ENCODE peak calls at places on chromosome 15, in nine cellular contexts. One of them, this sample, is unnamed.

GRCh38 chr15:82750831-82751181 is 41.1 kb upstream of the AP3B2 start:
- DNase-seq in Calu3: peak; percentile 20
- DNase-seq in T-helper 1 cell: no peak
- DNase-seq in WTC11: no peak
- DNase-seq in HEK293T: peak; percentile 20
- DNase-seq in EL: no peak
- DNase-seq in NCI-H460: no peak
- DNase-seq in left ventricle myocardium superior: no peak
- DNase-seq in NCI-H510A treated with DMSO at 0.1 percent for 48 hours: no peak
- DNase-seq in this sample: no peak

GRCh38 chr15:45199136-45199810 is 11.5 kb upstream of the SHF start:
- DNase-seq in Calu3: no peak
- DNase-seq in T-helper 1 cell: no peak
- DNase-seq in WTC11: peak; percentile 29
- DNase-seq in HEK293T: no peak
- DNase-seq in EL: peak; percentile 29
- DNase-seq in NCI-H460: peak; percentile 15
- DNase-seq in left ventricle myocardium superior: no peak
- DNase-seq in NCI-H510A treated with DMSO at 0.1 percent for 48 hours: peak; percentile 69
- DNase-seq in this sample: no peak

GRCh38 chr15:48283361-48284157 is 47.7 kb upstream of the DUT start:
- DNase-seq in Calu3: no peak
- DNase-seq in T-helper 1 cell: no peak
- DNase-seq in WTC11: no peak
- DNase-seq in HEK293T: no peak
- DNase-seq in EL: no peak
- DNase-seq in NCI-H460: no peak
- DNase-seq in left ventricle myocardium superior: no peak
- DNase-seq in NCI-H510A treated with DMSO at 0.1 percent for 48 hours: no peak
- DNase-seq in this sample: no peak

GRCh38 chr15:96107922-96108321 is 222.6 kb upstream of the NR2F2 start:
- DNase-seq in Calu3: no peak
- DNase-seq in T-helper 1 cell: no peak
- DNase-seq in WTC11: no peak
- DNase-seq in HEK293T: no peak
- DNase-seq in EL: peak; percentile 58
- DNase-seq in NCI-H460: no peak
- DNase-seq in left ventricle myocardium superior: no peak
- DNase-seq in NCI-H510A treated with DMSO at 0.1 percent for 48 hours: no peak
- DNase-seq in this sample: no peak

GRCh38 chr15:40793216-40793989 is 13.5 kb upstream of the ZFYVE19 start:
- DNase-seq in Calu3: peak; percentile 66
- DNase-seq in T-helper 1 cell: no peak
- DNase-seq in WTC11: no peak
- DNase-seq in HEK293T: no peak
- DNase-seq in EL: peak; percentile 93
- DNase-seq in NCI-H460: peak; percentile 82
- DNase-seq in left ventricle myocardium superior: no peak
- DNase-seq in NCI-H510A treated with DMSO at 0.1 percent for 48 hours: peak; percentile 36
- DNase-seq in this sample: no peak

GRCh38 chr15:70234256-70234965 is 136.7 kb upstream of the TLE3 start:
- DNase-seq in Calu3: no peak
- DNase-seq in T-helper 1 cell: no peak
- DNase-seq in WTC11: no peak
- DNase-seq in HEK293T: no peak
- DNase-seq in EL: peak; percentile 90
- DNase-seq in NCI-H460: no peak
- DNase-seq in left ventricle myocardium superior: no peak
- DNase-seq in NCI-H510A treated with DMSO at 0.1 percent for 48 hours: no peak
- DNase-seq in this sample: no peak

GRCh38 chr15:49830411-49830810 is 209.6 kb downstream of the DTWD1 start:
- DNase-seq in Calu3: no peak
- DNase-seq in T-helper 1 cell: no peak
- DNase-seq in WTC11: no peak
- DNase-seq in HEK293T: no peak
- DNase-seq in EL: peak; percentile 19
- DNase-seq in NCI-H460: peak; percentile 52
- DNase-seq in left ventricle myocardium superior: no peak
- DNase-seq in NCI-H510A treated with DMSO at 0.1 percent for 48 hours: no peak
- DNase-seq in this sample: no peak

GRCh38 chr15:74242296-74242929 is 6.3 kb downstream of the CCDC33 start:
- DNase-seq in Calu3: peak; percentile 74
- DNase-seq in T-helper 1 cell: no peak
- DNase-seq in WTC11: no peak
- DNase-seq in HEK293T: no peak
- DNase-seq in EL: peak; percentile 58
- DNase-seq in NCI-H460: no peak
- DNase-seq in left ventricle myocardium superior: no peak
- DNase-seq in NCI-H510A treated with DMSO at 0.1 percent for 48 hours: no peak
- DNase-seq in this sample: no peak

GRCh38 chr15:35605790-35606189 is 59.8 kb upstream of the DPH6 start:
- DNase-seq in Calu3: no peak
- DNase-seq in T-helper 1 cell: no peak
- DNase-seq in WTC11: no peak
- DNase-seq in HEK293T: no peak
- DNase-seq in EL: no peak
- DNase-seq in NCI-H460: no peak
- DNase-seq in left ventricle myocardium superior: no peak
- DNase-seq in NCI-H510A treated with DMSO at 0.1 percent for 48 hours: no peak
- DNase-seq in this sample: no peak

GRCh38 chr15:58190419-58190818 is 52.2 kb downstream of the AQP9 start:
- DNase-seq in Calu3: peak; percentile 13
- DNase-seq in T-helper 1 cell: no peak
- DNase-seq in WTC11: no peak
- DNase-seq in HEK293T: no peak
- DNase-seq in EL: no peak
- DNase-seq in NCI-H460: no peak
- DNase-seq in left ventricle myocardium superior: no peak
- DNase-seq in NCI-H510A treated with DMSO at 0.1 percent for 48 hours: no peak
- DNase-seq in this sample: no peak

GRCh38 chr15:51227967-51228783 is 110.2 kb downstream of the CYP19A1 start:
- DNase-seq in Calu3: peak; percentile 36
- DNase-seq in T-helper 1 cell: no peak
- DNase-seq in WTC11: no peak
- DNase-seq in HEK293T: no peak
- DNase-seq in EL: peak; percentile 93
- DNase-seq in NCI-H460: peak; percentile 58
- DNase-seq in left ventricle myocardium superior: peak; percentile 33
- DNase-seq in NCI-H510A treated with DMSO at 0.1 percent for 48 hours: no peak
- DNase-seq in this sample: peak; percentile 29

GRCh38 chr15:68330911-68331310 is 53.4 kb downstream of the FEM1B start:
- DNase-seq in Calu3: no peak
- DNase-seq in T-helper 1 cell: no peak
- DNase-seq in WTC11: no peak
- DNase-seq in HEK293T: no peak
- DNase-seq in EL: no peak
- DNase-seq in NCI-H460: no peak
- DNase-seq in left ventricle myocardium superior: no peak
- DNase-seq in NCI-H510A treated with DMSO at 0.1 percent for 48 hours: no peak
- DNase-seq in this sample: no peak

GRCh38 chr15:87935583-87935982 is 321.0 kb downstream of the NTRK3 start:
- DNase-seq in Calu3: no peak
- DNase-seq in T-helper 1 cell: no peak
- DNase-seq in WTC11: no peak
- DNase-seq in HEK293T: no peak
- DNase-seq in EL: no peak
- DNase-seq in NCI-H460: no peak
- DNase-seq in left ventricle myocardium superior: no peak
- DNase-seq in NCI-H510A treated with DMSO at 0.1 percent for 48 hours: no peak
- DNase-seq in this sample: no peak

GRCh38 chr15:55587321-55588069 is 650 bp downstream of the PYGO1 start:
- DNase-seq in Calu3: peak; percentile 36
- DNase-seq in T-helper 1 cell: no peak
- DNase-seq in WTC11: peak; percentile 52
- DNase-seq in HEK293T: peak; percentile 42
- DNase-seq in EL: peak; percentile 60
- DNase-seq in NCI-H460: no peak
- DNase-seq in left ventricle myocardium superior: peak; percentile 50
- DNase-seq in NCI-H510A treated with DMSO at 0.1 percent for 48 hours: peak; percentile 12
- DNase-seq in this sample: no peak

GRCh38 chr15:44159492-44159891 is 35.6 kb downstream of the FRMD5 start:
- DNase-seq in Calu3: no peak
- DNase-seq in T-helper 1 cell: no peak
- DNase-seq in WTC11: no peak
- DNase-seq in HEK293T: no peak
- DNase-seq in EL: no peak
- DNase-seq in NCI-H460: no peak
- DNase-seq in left ventricle myocardium superior: no peak
- DNase-seq in NCI-H510A treated with DMSO at 0.1 percent for 48 hours: no peak
- DNase-seq in this sample: no peak

GRCh38 chr15:35698978-35699377 is 153.0 kb upstream of the DPH6 start:
- DNase-seq in Calu3: no peak
- DNase-seq in T-helper 1 cell: no peak
- DNase-seq in WTC11: no peak
- DNase-seq in HEK293T: no peak
- DNase-seq in EL: no peak
- DNase-seq in NCI-H460: no peak
- DNase-seq in left ventricle myocardium superior: no peak
- DNase-seq in NCI-H510A treated with DMSO at 0.1 percent for 48 hours: no peak
- DNase-seq in this sample: no peak

GRCh38 chr15:51390932-51391432 is 49.5 kb downstream of the GLDN start:
- DNase-seq in Calu3: no peak
- DNase-seq in T-helper 1 cell: no peak
- DNase-seq in WTC11: peak; percentile 61
- DNase-seq in HEK293T: no peak
- DNase-seq in EL: no peak
- DNase-seq in NCI-H460: no peak
- DNase-seq in left ventricle myocardium superior: no peak
- DNase-seq in NCI-H510A treated with DMSO at 0.1 percent for 48 hours: no peak
- DNase-seq in this sample: no peak

GRCh38 chr15:25402342-25402741 is 36.5 kb downstream of the UBE3A start:
- DNase-seq in Calu3: no peak
- DNase-seq in T-helper 1 cell: no peak
- DNase-seq in WTC11: no peak
- DNase-seq in HEK293T: no peak
- DNase-seq in EL: no peak
- DNase-seq in NCI-H460: no peak
- DNase-seq in left ventricle myocardium superior: no peak
- DNase-seq in NCI-H510A treated with DMSO at 0.1 percent for 48 hours: no peak
- DNase-seq in this sample: no peak

GRCh38 chr15:85607842-85608241 is 186.9 kb downstream of the KLHL25 start:
- DNase-seq in Calu3: no peak
- DNase-seq in T-helper 1 cell: no peak
- DNase-seq in WTC11: no peak
- DNase-seq in HEK293T: no peak
- DNase-seq in EL: peak; percentile 87
- DNase-seq in NCI-H460: peak; percentile 31
- DNase-seq in left ventricle myocardium superior: no peak
- DNase-seq in NCI-H510A treated with DMSO at 0.1 percent for 48 hours: no peak
- DNase-seq in this sample: no peak

GRCh38 chr15:40902605-40903561 is 8.6 kb downstream of the VPS18 start:
- DNase-seq in Calu3: no peak
- DNase-seq in T-helper 1 cell: no peak
- DNase-seq in WTC11: no peak
- DNase-seq in HEK293T: no peak
- DNase-seq in EL: no peak
- DNase-seq in NCI-H460: no peak
- DNase-seq in left ventricle myocardium superior: peak; percentile 65
- DNase-seq in NCI-H510A treated with DMSO at 0.1 percent for 48 hours: no peak
- DNase-seq in this sample: no peak

GRCh38 chr15:52113246-52113645 is 671 bp upstream of the BCL2L10 start:
- DNase-seq in Calu3: no peak
- DNase-seq in T-helper 1 cell: no peak
- DNase-seq in WTC11: no peak
- DNase-seq in HEK293T: no peak
- DNase-seq in EL: no peak
- DNase-seq in NCI-H460: no peak
- DNase-seq in left ventricle myocardium superior: no peak
- DNase-seq in NCI-H510A treated with DMSO at 0.1 percent for 48 hours: no peak
- DNase-seq in this sample: no peak

GRCh38 chr15:81309647-81310460 is 14.1 kb downstream of the STARD5 start:
- DNase-seq in Calu3: no peak
- DNase-seq in T-helper 1 cell: no peak
- DNase-seq in WTC11: no peak
- DNase-seq in HEK293T: no peak
- DNase-seq in EL: no peak
- DNase-seq in NCI-H460: no peak
- DNase-seq in left ventricle myocardium superior: no peak
- DNase-seq in NCI-H510A treated with DMSO at 0.1 percent for 48 hours: no peak
- DNase-seq in this sample: no peak

GRCh38 chr15:100740105-100740504 is 137.7 kb downstream of the ASB7 start:
- DNase-seq in Calu3: no peak
- DNase-seq in T-helper 1 cell: no peak
- DNase-seq in WTC11: no peak
- DNase-seq in HEK293T: no peak
- DNase-seq in EL: no peak
- DNase-seq in NCI-H460: no peak
- DNase-seq in left ventricle myocardium superior: no peak
- DNase-seq in NCI-H510A treated with DMSO at 0.1 percent for 48 hours: no peak
- DNase-seq in this sample: no peak

GRCh38 chr15:40043927-40044716 is 5.1 kb upstream of the SRP14 start:
- DNase-seq in Calu3: no peak
- DNase-seq in T-helper 1 cell: no peak
- DNase-seq in WTC11: no peak
- DNase-seq in HEK293T: no peak
- DNase-seq in EL: no peak
- DNase-seq in NCI-H460: no peak
- DNase-seq in left ventricle myocardium superior: no peak
- DNase-seq in NCI-H510A treated with DMSO at 0.1 percent for 48 hours: no peak
- DNase-seq in this sample: no peak

GRCh38 chr15:69734699-69735098 is 282.1 kb downstream of the RPLP1 start:
- DNase-seq in Calu3: no peak
- DNase-seq in T-helper 1 cell: no peak
- DNase-seq in WTC11: no peak
- DNase-seq in HEK293T: no peak
- DNase-seq in EL: no peak
- DNase-seq in NCI-H460: no peak
- DNase-seq in left ventricle myocardium superior: no peak
- DNase-seq in NCI-H510A treated with DMSO at 0.1 percent for 48 hours: no peak
- DNase-seq in this sample: no peak

GRCh38 chr15:68469162-68470048 is 37.4 kb upstream of the ITGA11 start:
- DNase-seq in Calu3: no peak
- DNase-seq in T-helper 1 cell: no peak
- DNase-seq in WTC11: no peak
- DNase-seq in HEK293T: no peak
- DNase-seq in EL: no peak
- DNase-seq in NCI-H460: no peak
- DNase-seq in left ventricle myocardium superior: no peak
- DNase-seq in NCI-H510A treated with DMSO at 0.1 percent for 48 hours: no peak
- DNase-seq in this sample: no peak